ENCODE peak calls at places on chromosome 2, in eight cellular contexts. T is heart left ventricle, Z is MM.1S, G is fibroblast of lung, S is adrenal gland, L is PC-9, M is psoas muscle, R is WERI-Rb-1. E is an unnamed sample. For H3K9me3 and H3K36me3, the result is how much of the 10 kb centered on the place peaks cover.

GRCh38 chr2:131425191-131426021 is 50.5 kb upstream of the TUBA3D start:
- DNase-seq in S (no peak), Z (no peak), R (no peak), T (no peak), L (no peak), M (no peak), G (no peak), E (no peak)

GRCh38 chr2:168189835-168190426 is 57.5 kb downstream of the STK39 start:
- DNase-seq in Z (no peak), S (no peak), T (no peak), M (no peak), G (peak), L (peak), R (no peak), E (no peak)

GRCh38 chr2:67039058-67039457 is 358.1 kb upstream of the ETAA1 start:
- DNase-seq in G (no peak), Z (no peak), M (no peak), L (no peak), T (no peak), R (no peak), S (no peak), E (no peak)

GRCh38 chr2:47265751-47266231 is 110.7 kb upstream of the STPG4 start:
- DNase-seq in S (no peak), Z (no peak), L (peak), T (no peak), R (peak), G (peak), M (no peak), E (no peak)

GRCh38 chr2:121790276-121790956 is 35.0 kb downstream of the TSN start:
- DNase-seq in S (no peak), T (no peak), Z (no peak), G (peak), R (no peak), L (peak), M (no peak), E (no peak)

GRCh38 chr2:206275274-206276160 is 1.1 kb downstream of the ZDBF2 start:
- DNase-seq in Z (peak), R (no peak), M (no peak), L (peak), G (peak), T (no peak), S (peak), E (no peak)

GRCh38 chr2:133480707-133481429 is 87.4 kb downstream of the NCKAP5 start:
- DNase-seq in T (no peak), S (no peak), G (no peak), Z (no peak), M (no peak), L (no peak), R (no peak), E (no peak)

GRCh38 chr2:65355190-65355831 is 77.1 kb downstream of the SPRED2 start:
- DNase-seq in G (peak), M (no peak), Z (no peak), T (no peak), S (no peak), L (no peak), R (no peak), E (no peak)

GRCh38 chr2:104746790-104747320 is 107.1 kb upstream of the POU3F3 start:
- DNase-seq in M (no peak), G (no peak), T (no peak), L (no peak), R (no peak), Z (no peak), S (no peak), E (no peak)

GRCh38 chr2:132550945-132551344 is 119.1 kb downstream of the LYPD1 start:
- DNase-seq in M (no peak), T (no peak), S (no peak), R (no peak), L (no peak), G (peak), Z (no peak), E (no peak)

GRCh38 chr2:225288986-225289385 is 110.5 kb upstream of the NYAP2 start:
- DNase-seq in M (no peak), G (peak), R (no peak), Z (no peak), T (no peak), S (no peak), L (no peak), E (no peak)

GRCh38 chr2:67600946-67601345 is 203.8 kb downstream of the ETAA1 start:
- DNase-seq in L (no peak), Z (no peak), R (no peak), G (peak), T (no peak), S (no peak), M (no peak), E (no peak)

GRCh38 chr2:218395090-218395444 is 4.6 kb upstream of the CTDSP1 start:
- DNase-seq in T (no peak), S (no peak), G (no peak), M (no peak), R (no peak), L (no peak), Z (no peak), E (no peak)

GRCh38 chr2:221034973-221035372 is 537.1 kb downstream of the EPHA4 start:
- DNase-seq in S (no peak), G (no peak), M (no peak), T (no peak), R (no peak), L (no peak), Z (no peak), E (no peak)

GRCh38 chr2:152221870-152222269 is 46.3 kb upstream of the STAM2 start:
- DNase-seq in Z (no peak), T (no peak), L (no peak), G (peak), S (no peak), R (no peak), M (no peak), E (no peak)

GRCh38 chr2:17470855-17471641 is 47.2 kb downstream of the RAD51AP2 start:
- DNase-seq in Z (peak), M (no peak), S (no peak), R (peak), G (peak), L (no peak), T (no peak), E (no peak)

GRCh38 chr2:219174146-219174545 is 2.6 kb downstream of the CNPPD1 start:
- DNase-seq in L (no peak), R (no peak), G (no peak), Z (no peak), T (no peak), M (no peak), S (no peak), E (no peak)

GRCh38 chr2:98743835-98744234 is 12.9 kb upstream of the MGAT4A start:
- DNase-seq in M (no peak), G (no peak), Z (no peak), L (no peak), R (no peak), T (no peak), S (no peak), E (no peak)

GRCh38 chr2:202238234-202239197 is at the start of gene SUMO1:
- DNase-seq in G (peak), R (peak), L (peak), Z (peak), M (peak), S (peak), T (peak), E (peak)
- TF ChIP-seq CTCF in G (no peak), R (no peak), L (no peak), Z (no peak), M (no peak), S (no peak), T (no peak), E (no peak)

GRCh38 chr2:72316774-72317173 is 169.1 kb upstream of the CYP26B1 start:
- DNase-seq in M (no peak), L (no peak), R (peak), Z (no peak), G (no peak), T (no peak), S (no peak), E (no peak)
- H3K9me3 ChIP-seq in M (under half), L (under half), R (under half), Z (under half), G (under half), T (under half), S (under half), E (under half)

DNA sequence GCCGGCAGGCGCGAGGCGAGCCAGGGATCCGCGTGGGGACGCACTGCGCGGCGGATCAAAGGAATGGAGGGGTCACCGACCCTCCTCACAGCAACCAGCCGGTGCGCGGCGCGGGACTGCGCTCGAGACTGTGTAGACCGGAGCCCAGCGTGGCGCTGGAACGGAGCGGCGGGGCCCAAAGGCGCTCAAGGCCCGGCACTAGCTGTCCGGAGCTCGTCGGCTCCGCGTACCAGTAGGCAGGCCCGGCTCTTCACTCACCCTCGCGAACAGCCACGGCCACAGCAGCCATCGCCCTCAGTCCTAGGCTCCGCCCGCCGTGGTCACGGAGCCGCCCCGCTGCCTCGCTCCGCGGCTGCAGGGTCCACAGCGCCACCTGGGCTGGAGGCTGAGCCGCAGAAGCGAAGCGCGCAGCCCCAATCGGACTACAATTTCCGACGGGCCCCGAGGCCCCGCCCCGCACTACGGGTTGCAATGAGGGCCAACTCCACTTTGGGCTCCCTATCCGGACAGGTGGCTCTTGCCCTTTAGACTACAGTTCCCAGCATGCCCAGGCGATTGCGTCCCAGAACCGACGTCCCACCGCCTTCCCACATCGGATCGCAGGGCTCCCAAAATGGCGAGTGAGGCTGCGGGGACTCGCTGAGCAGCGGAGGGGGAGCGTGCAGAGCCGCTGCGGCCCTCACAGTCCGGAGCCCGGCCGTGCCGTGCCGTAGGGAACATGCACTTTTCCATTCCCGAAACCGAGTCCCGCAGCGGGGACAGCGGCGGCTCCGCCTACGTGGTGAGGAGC is at the start of the genes EIF2B4 and SNX17:
- DNase-seq in G (peak), T (peak), R (peak), L (peak), S (peak), M (peak), Z (peak), E (peak)
- H3K36me3 ChIP-seq in G (under half), T (under half), R (half or more), L (under half), S (under half), M (half or more), Z (under half), E (under half)

DNA sequence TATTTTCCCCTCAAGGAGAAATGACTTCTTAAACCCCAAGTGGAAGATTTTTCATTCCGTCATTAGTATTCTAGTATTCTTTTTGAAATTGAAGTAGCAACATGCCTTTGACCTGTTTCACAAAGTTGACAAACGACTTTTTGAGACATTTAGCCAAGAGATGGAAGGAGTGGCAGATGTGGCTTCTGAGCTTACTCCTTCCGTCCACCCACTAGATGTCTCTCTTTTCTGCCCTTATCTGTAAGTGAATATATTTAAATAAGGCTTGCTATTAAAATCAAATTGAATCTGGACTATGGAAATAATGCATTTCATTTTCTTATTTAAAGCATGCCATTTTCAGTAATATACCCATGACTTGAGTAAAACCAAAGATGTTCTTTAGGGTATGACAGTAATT is 74.1 kb downstream of the ACTR3 start:
- DNase-seq in G (no peak), L (no peak), S (no peak), Z (no peak), M (no peak), R (no peak), T (no peak), E (no peak)
- TF ChIP-seq CTCF in G (no peak), L (no peak), S (no peak), Z (no peak), M (no peak), R (no peak), T (no peak), E (no peak)

GRCh38 chr2:1115843-1116539 is 165.3 kb downstream of the SNTG2 start:
- DNase-seq in Z (no peak), R (no peak), T (no peak), S (no peak), M (no peak), G (no peak), L (no peak), E (no peak)
- H3K9me3 ChIP-seq in Z (under half), R (under half), T (under half), S (under half), M (under half), G (under half), L (under half), E (under half)

GRCh38 chr2:190984595-190984994 is 29.4 kb downstream of the STAT1 start:
- DNase-seq in T (no peak), R (no peak), S (no peak), M (no peak), Z (no peak), L (no peak), G (peak), E (no peak)

GRCh38 chr2:190982263-190983034 is 31.5 kb downstream of the STAT1 start:
- DNase-seq in Z (no peak), M (no peak), S (no peak), R (no peak), T (no peak), G (no peak), L (no peak), E (no peak)

GRCh38 chr2:190980630-190981214 is 33.2 kb downstream of the STAT1 start:
- DNase-seq in Z (no peak), R (no peak), S (no peak), M (no peak), T (no peak), G (no peak), L (peak), E (no peak)

GRCh38 chr2:190979906-190980629 is 33.9 kb downstream of the STAT1 start:
- DNase-seq in R (no peak), M (peak), L (peak), S (peak), Z (no peak), G (peak), T (peak), E (peak)

DNA sequence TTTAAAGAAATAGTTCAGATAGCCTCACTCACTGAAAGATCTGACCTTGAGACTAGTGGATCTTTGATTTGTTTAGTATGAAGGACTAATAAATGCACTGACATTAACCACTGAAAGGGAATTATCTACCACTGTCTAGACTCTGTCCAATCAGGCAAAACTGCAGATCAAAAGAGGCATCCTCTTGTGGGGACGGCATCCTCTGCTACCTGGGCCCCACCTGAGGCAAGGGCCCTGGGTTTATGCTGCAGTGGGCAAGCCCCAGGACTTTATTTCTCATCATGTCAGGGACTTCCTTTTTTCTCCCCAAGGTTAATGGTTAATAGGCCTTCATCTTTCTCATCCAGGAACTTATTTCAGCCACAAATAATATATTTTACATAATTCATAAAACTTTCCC is 32.2 kb downstream of the STAT1 start:
- DNase-seq in R (no peak), T (no peak), M (no peak), Z (no peak), L (no peak), G (no peak), S (no peak), E (no peak)
- H3K36me3 ChIP-seq in R (half or more), T (under half), M (half or more), Z (under half), L (under half), G (under half), S (under half), E (half or more)

GRCh38 chr2:106686814-106687213 is 199.2 kb downstream of the ST6GAL2 start:
- DNase-seq in Z (no peak), M (no peak), T (no peak), R (no peak), G (no peak), S (no peak), L (no peak), E (no peak)

DNA sequence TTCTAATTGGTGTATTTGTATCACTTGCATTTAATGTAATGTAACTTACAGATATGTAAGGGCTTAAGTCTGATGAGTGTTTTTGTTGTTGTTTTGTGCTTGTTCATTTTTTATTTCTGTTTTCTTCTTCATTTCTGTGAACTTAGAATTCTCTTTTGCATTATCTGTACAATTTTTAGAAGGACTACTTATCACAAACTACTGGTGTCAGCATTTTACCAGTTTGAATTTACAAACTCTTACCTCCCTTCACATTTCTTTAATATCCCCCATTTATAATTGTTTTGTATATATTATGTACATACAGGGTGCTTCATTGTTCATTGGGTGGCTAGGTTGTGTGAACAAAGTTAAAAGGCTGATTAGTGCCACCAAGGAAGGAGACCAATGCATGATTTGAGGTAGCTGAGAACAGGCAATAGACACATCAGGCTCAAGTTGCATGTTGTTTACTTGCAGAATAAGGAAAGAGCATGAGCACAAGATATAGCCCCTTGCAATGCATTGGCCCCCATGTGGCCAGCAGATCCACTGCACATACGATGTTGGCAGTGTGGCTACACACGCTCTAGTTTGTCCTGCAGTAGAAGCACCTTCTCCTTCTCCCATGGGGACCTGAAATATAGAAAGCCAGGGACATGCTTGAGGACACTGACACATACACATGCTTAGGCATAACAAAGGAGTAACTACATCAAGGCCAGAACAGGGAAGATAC is 198.2 kb downstream of the CD8B2 start:
- DNase-seq in S (no peak), Z (no peak), L (no peak), R (no peak), T (no peak), M (no peak), G (no peak), E (no peak)
- TF ChIP-seq CTCF in S (no peak), Z (no peak), L (no peak), R (peak), T (no peak), M (no peak), G (no peak), E (no peak)

GRCh38 chr2:13662055-13662454 is 945.3 kb downstream of the TRIB2 start:
- DNase-seq in T (no peak), G (peak), S (no peak), R (no peak), Z (no peak), M (no peak), L (no peak), E (no peak)

GRCh38 chr2:13654416-13654815 is 937.7 kb downstream of the TRIB2 start:
- DNase-seq in T (no peak), L (no peak), Z (no peak), G (peak), S (no peak), R (no peak), M (no peak), E (no peak)

GRCh38 chr2:13660231-13660630 is 943.5 kb downstream of the TRIB2 start:
- DNase-seq in L (no peak), Z (no peak), S (no peak), M (no peak), G (no peak), T (no peak), R (no peak), E (no peak)
- H3K9me3 ChIP-seq in L (under half), Z (under half), S (under half), M (under half), G (under half), T (under half), R (under half), E (under half)

GRCh38 chr2:127879899-127880298 is 5.9 kb downstream of the AMMECR1L start:
- DNase-seq in S (no peak), M (no peak), T (no peak), G (no peak), L (no peak), R (no peak), Z (no peak), E (no peak)

GRCh38 chr2:127874378-127875271 is 11.1 kb downstream of the AMMECR1L start:
- DNase-seq in L (no peak), Z (no peak), M (no peak), T (no peak), S (no peak), G (no peak), R (no peak), E (no peak)

GRCh38 chr2:127877136-127877535 is 8.6 kb downstream of the AMMECR1L start:
- DNase-seq in T (no peak), Z (no peak), R (no peak), S (no peak), G (no peak), L (no peak), M (no peak), E (no peak)

GRCh38 chr2:127873707-127874303 is 12.0 kb downstream of the AMMECR1L start:
- DNase-seq in R (no peak), M (no peak), L (no peak), T (no peak), Z (no peak), G (no peak), S (no peak), E (no peak)

GRCh38 chr2:127877626-127878025 is 8.1 kb downstream of the AMMECR1L start:
- DNase-seq in G (no peak), Z (no peak), T (no peak), R (peak), S (no peak), L (no peak), M (no peak), E (no peak)
- H3K36me3 ChIP-seq in G (under half), Z (under half), T (under half), R (under half), S (under half), L (under half), M (half or more), E (under half)

GRCh38 chr2:78978340-78978739 is 47.2 kb upstream of the REG3G start:
- DNase-seq in T (no peak), R (no peak), S (no peak), G (no peak), L (no peak), Z (no peak), M (no peak), E (no peak)

GRCh38 chr2:78982638-78983330 is 42.7 kb upstream of the REG3G start:
- DNase-seq in M (no peak), S (no peak), R (no peak), L (no peak), G (no peak), T (no peak), Z (no peak), E (no peak)

GRCh38 chr2:78980871-78981270 is 44.6 kb upstream of the REG3G start:
- DNase-seq in M (no peak), S (no peak), Z (no peak), L (no peak), G (no peak), R (no peak), T (no peak), E (no peak)

GRCh38 chr2:78977661-78978145 is 47.8 kb upstream of the REG3G start:
- DNase-seq in S (no peak), G (no peak), M (no peak), R (no peak), Z (peak), T (no peak), L (no peak), E (no peak)

GRCh38 chr2:78979380-78980238 is 45.9 kb upstream of the REG3G start:
- DNase-seq in Z (peak), M (peak), S (peak), L (no peak), R (peak), G (no peak), T (no peak), E (no peak)
- TF ChIP-seq CTCF in Z (peak), M (peak), S (peak), L (peak), R (peak), G (peak), T (peak), E (peak)